ENCODE peak calls at places on chromosomes 3 and 15, in seven cellular contexts. K, P, U, I, N, L and D are unnamed samples.

GRCh38 chr3:129259612-129260477 is 10.4 kb downstream of the COPG1 start:
- DNase-seq in K (no peak), P (no peak), U (no peak), I (no peak), N (no peak), L (no peak), D (no peak)

GRCh38 chr3:196140224-196140623 is 58.3 kb upstream of the TFRC start:
- DNase-seq in K (no peak), P (no peak), U (no peak), I (no peak), N (no peak), L (no peak), D (no peak)

GRCh38 chr3:161607056-161607455 is 110.4 kb downstream of the OTOL1 start:
- DNase-seq in K (peak), P (no peak), U (no peak), I (no peak), N (no peak), L (no peak), D (no peak)

GRCh38 chr3:140092883-140093536 is 158.0 kb downstream of the CLSTN2 start:
- DNase-seq in K (no peak), P (no peak), U (no peak), I (no peak), N (no peak), L (no peak), D (no peak)

GRCh38 chr3:28334552-28334951 is 14.0 kb upstream of the ZCWPW2 start:
- DNase-seq in K (peak), P (no peak), U (no peak), I (no peak), N (no peak), L (peak), D (no peak)

GRCh38 chr3:46566040-46566631 is at the start of gene LRRC2:
- DNase-seq in K (peak), P (no peak), U (peak), I (peak), N (peak), L (peak), D (peak)

GRCh38 chr3:48268381-48268935 is 27.6 kb downstream of the ZNF589 start:
- DNase-seq in K (no peak), P (no peak), U (no peak), I (no peak), N (no peak), L (no peak), D (no peak)

GRCh38 chr3:133388696-133389095 is 11.2 kb upstream of the BFSP2 start:
- DNase-seq in K (no peak), P (no peak), U (peak), I (no peak), N (no peak), L (no peak), D (no peak)

GRCh38 chr3:119976214-119976613 is 118.0 kb downstream of the GSK3B start:
- DNase-seq in K (no peak), P (no peak), U (no peak), I (no peak), N (no peak), L (no peak), D (no peak)

GRCh38 chr15:27853624-27854455 is 245.3 kb downstream of the OCA2 start:
- DNase-seq in K (no peak), P (no peak), U (no peak), I (no peak), N (no peak), L (no peak), D (no peak)

GRCh38 chr3:188954590-188955208 is 217.1 kb upstream of the TPRG1 start:
- DNase-seq in K (peak), P (peak), U (peak), I (peak), N (peak), L (peak), D (peak)

GRCh38 chr3:158337007-158337608 is 227.2 kb downstream of the RSRC1 start:
- DNase-seq in K (no peak), P (no peak), U (no peak), I (no peak), N (no peak), L (no peak), D (no peak)

GRCh38 chr15:101060576-101061551 is 141.7 kb downstream of the LRRK1 start:
- DNase-seq in K (no peak), P (no peak), U (no peak), I (no peak), N (no peak), L (no peak), D (no peak)

GRCh38 chr3:9878700-9879099 is 1.4 kb downstream of the CIDEC start:
- DNase-seq in K (no peak), P (no peak), U (no peak), I (no peak), N (no peak), L (no peak), D (no peak)

GRCh38 chr15:81783076-81783475 is 262.7 kb downstream of the MEX3B start:
- DNase-seq in K (no peak), P (no peak), U (no peak), I (no peak), N (no peak), L (no peak), D (no peak)

GRCh38 chr3:197186887-197187588 is 111.4 kb downstream of the DLG1 start:
- DNase-seq in K (peak), P (no peak), U (peak), I (no peak), N (no peak), L (peak), D (peak)

GRCh38 chr15:81809543-81809942 is 236.3 kb downstream of the MEX3B start:
- DNase-seq in K (peak), P (no peak), U (no peak), I (no peak), N (no peak), L (peak), D (no peak)

GRCh38 chr15:40340740-40341400 is at the start of gene CCDC9B:
- DNase-seq in K (peak), P (peak), U (peak), I (peak), N (peak), L (peak), D (no peak)

GRCh38 chr15:45187578-45187893 is 230 bp downstream of the SHF start:
- DNase-seq in K (no peak), P (no peak), U (no peak), I (peak), N (no peak), L (no peak), D (peak)

GRCh38 chr3:28081533-28081947 is 159.9 kb upstream of the CMC1 start:
- DNase-seq in K (no peak), P (no peak), U (no peak), I (no peak), N (no peak), L (no peak), D (no peak)

GRCh38 chr3:155908086-155908485 is 37.6 kb downstream of the GMPS start:
- DNase-seq in K (no peak), P (no peak), U (no peak), I (no peak), N (no peak), L (no peak), D (no peak)

GRCh38 chr3:172562881-172563835 is 39.9 kb upstream of the TNFSF10 start:
- DNase-seq in K (peak), P (no peak), U (no peak), I (no peak), N (no peak), L (peak), D (peak)

GRCh38 chr3:52343946-52344600 is 28.0 kb downstream of the DNAH1 start:
- DNase-seq in K (no peak), P (no peak), U (no peak), I (no peak), N (no peak), L (no peak), D (no peak)

GRCh38 chr3:39267631-39268553 is 11.9 kb downstream of the CX3CR1 start:
- DNase-seq in K (no peak), P (no peak), U (no peak), I (no peak), N (no peak), L (no peak), D (peak)

GRCh38 chr3:37814547-37814946 is 47.1 kb upstream of the CTDSPL start:
- DNase-seq in K (peak), P (no peak), U (no peak), I (no peak), N (no peak), L (peak), D (no peak)

GRCh38 chr15:92035961-92036360 is 182.5 kb downstream of the SLCO3A1 start:
- DNase-seq in K (no peak), P (no peak), U (no peak), I (no peak), N (no peak), L (no peak), D (no peak)

GRCh38 chr3:163056874-163057497 is 1560.4 kb downstream of the OTOL1 start:
- DNase-seq in K (peak), P (no peak), U (peak), I (no peak), N (no peak), L (peak), D (no peak)

GRCh38 chr3:73401616-73402265 is 223.0 kb downstream of the PDZRN3 start:
- DNase-seq in K (peak), P (no peak), U (no peak), I (no peak), N (no peak), L (peak), D (no peak)